ENCODE peak calls at places on chromosomes 7 and 10, in four cellular contexts. C is sigmoid colon, X is upper lobe of right lung, J is substantia nigra. Z is an unnamed sample.

GRCh38 chr10:124992462-124993344 is 50.8 kb downstream of the ZRANB1 start:
- DNase-seq in J (peak; percentile 78), C (peak; percentile 88), X (peak; percentile 66), Z (no peak)

GRCh38 chr7:375491-375821 is 85.5 kb downstream of the FOXL3 start:
- DNase-seq in J (no peak), X (peak; percentile 57), C (peak; percentile 60), Z (no peak)

GRCh38 chr10:70540089-70540788 is 61.7 kb downstream of the PALD1 start:
- DNase-seq in C (no peak), X (no peak), J (no peak), Z (no peak)

GRCh38 chr10:9825491-9826018 is 1192.1 kb upstream of the CELF2 start:
- DNase-seq in J (no peak), C (no peak), X (no peak), Z (no peak)

GRCh38 chr10:122279725-122280141 is 8.6 kb downstream of the BTBD16 start:
- DNase-seq in C (peak; percentile 58), J (peak; percentile 23), X (no peak), Z (no peak)

GRCh38 chr10:123549761-123550454 is 116.2 kb upstream of the GPR26 start:
- DNase-seq in C (no peak), J (no peak), X (no peak), Z (no peak)

GRCh38 chr7:5429857-5430611 is 6.4 kb upstream of the TNRC18 start:
- DNase-seq in X (no peak), J (no peak), C (peak; percentile 84), Z (no peak)

GRCh38 chr7:95675016-95675415 is 78.7 kb upstream of the PDK4 start:
- DNase-seq in J (no peak), X (no peak), C (no peak), Z (no peak)

GRCh38 chr10:69237528-69238159 is 17.5 kb downstream of the HKDC1 start:
- DNase-seq in C (peak; percentile 93), X (peak; percentile 91), J (peak; percentile 78), Z (peak; percentile 50)

GRCh38 chr7:36114355-36114754 is 38.7 kb upstream of the EEPD1 start:
- DNase-seq in J (no peak), C (no peak), X (no peak), Z (no peak)

GRCh38 chr10:71749396-71749795 is 23.9 kb downstream of the VSIR start:
- DNase-seq in C (no peak), J (no peak), X (no peak), Z (no peak)

GRCh38 chr10:1564791-1565190 is 172.5 kb downstream of the ADARB2 start:
- DNase-seq in X (peak; percentile 29), C (peak; percentile 22), J (no peak), Z (no peak)

GRCh38 chr10:4532467-4532866 is 293.5 kb upstream of the AKR1E2 start:
- DNase-seq in J (no peak), C (no peak), X (no peak), Z (no peak)

GRCh38 chr7:88967432-88967831 is 171.9 kb upstream of the TEX47 start:
- DNase-seq in X (no peak), C (no peak), J (no peak), Z (no peak)

GRCh38 chr10:21514808-21515580 is 10.5 kb downstream of the SKIDA1 start:
- DNase-seq in C (no peak), X (no peak), J (no peak), Z (no peak)

GRCh38 chr7:104241135-104241534 is 33.3 kb upstream of the ORC5 start:
- DNase-seq in C (no peak), J (no peak), X (no peak), Z (no peak)

GRCh38 chr7:96855139-96855538 is 145.5 kb upstream of the SEM1 start:
- DNase-seq in J (no peak), C (no peak), X (no peak), Z (no peak)

GRCh38 chr10:79321951-79322350 is 25.3 kb upstream of the PPIF start:
- DNase-seq in X (no peak), J (no peak), C (no peak), Z (no peak)
- H3K27ac ChIP-seq in X (peak overlapping the region; percentile 4), J (no peak overlapping the region), C (no peak overlapping the region), Z (no peak overlapping the region)

DNA sequence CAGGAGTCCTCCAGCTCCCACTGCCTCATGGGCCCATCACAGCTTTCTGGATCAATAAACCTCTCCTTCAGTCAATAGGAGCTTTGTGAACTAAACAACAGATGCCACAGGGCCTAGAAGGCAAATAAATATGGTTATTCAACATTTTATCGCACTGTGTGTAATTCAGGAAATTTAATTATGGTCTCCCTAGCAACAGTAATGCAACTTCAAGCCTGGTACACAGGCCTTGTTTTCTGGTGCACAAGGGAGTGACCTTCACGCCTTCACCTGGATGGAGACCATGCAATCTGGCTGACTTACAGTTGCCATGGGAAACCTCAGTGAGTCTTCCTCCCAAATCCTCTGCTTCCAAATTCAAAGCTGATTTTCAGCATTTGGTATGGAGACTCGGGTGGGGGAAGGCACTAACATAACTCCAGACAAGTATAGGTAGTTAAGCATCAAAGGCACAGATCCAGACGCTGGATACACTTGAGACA is 441.1 kb upstream of the NPVF start:
- DNase-seq in J (no peak), C (no peak), X (no peak), Z (no peak)
- H3K27ac ChIP-seq in J (no peak overlapping the region), C (no peak overlapping the region), X (peak overlapping the region; percentile 72), Z (no peak overlapping the region)

GRCh38 chr7:149027055-149027454 is 1.2 kb downstream of the PDIA4 start:
- DNase-seq in C (no peak), X (no peak), J (no peak), Z (no peak)

GRCh38 chr7:149021725-149022062 is 6.6 kb downstream of the PDIA4 start:
- DNase-seq in C (no peak), X (no peak), J (no peak), Z (no peak)

GRCh38 chr7:149023662-149024061 is 4.6 kb downstream of the PDIA4 start:
- DNase-seq in C (no peak), X (no peak), J (no peak), Z (no peak)

GRCh38 chr7:149020483-149020882 is 7.8 kb downstream of the PDIA4 start:
- DNase-seq in X (no peak), C (no peak), J (no peak), Z (no peak)

GRCh38 chr7:149022961-149023360 is 5.3 kb downstream of the PDIA4 start:
- DNase-seq in X (no peak), C (no peak), J (no peak), Z (no peak)
- H3K27ac ChIP-seq in X (no peak overlapping the region), C (no peak overlapping the region), J (no peak overlapping the region), Z (no peak overlapping the region)

GRCh38 chr10:50398823-50399222 is 147.5 kb upstream of the ASAH2 start:
- DNase-seq in X (no peak), C (no peak), J (no peak), Z (no peak)
- H3K27ac ChIP-seq in X (no peak overlapping the region), C (no peak overlapping the region), J (no peak overlapping the region), Z (no peak overlapping the region)

DNA sequence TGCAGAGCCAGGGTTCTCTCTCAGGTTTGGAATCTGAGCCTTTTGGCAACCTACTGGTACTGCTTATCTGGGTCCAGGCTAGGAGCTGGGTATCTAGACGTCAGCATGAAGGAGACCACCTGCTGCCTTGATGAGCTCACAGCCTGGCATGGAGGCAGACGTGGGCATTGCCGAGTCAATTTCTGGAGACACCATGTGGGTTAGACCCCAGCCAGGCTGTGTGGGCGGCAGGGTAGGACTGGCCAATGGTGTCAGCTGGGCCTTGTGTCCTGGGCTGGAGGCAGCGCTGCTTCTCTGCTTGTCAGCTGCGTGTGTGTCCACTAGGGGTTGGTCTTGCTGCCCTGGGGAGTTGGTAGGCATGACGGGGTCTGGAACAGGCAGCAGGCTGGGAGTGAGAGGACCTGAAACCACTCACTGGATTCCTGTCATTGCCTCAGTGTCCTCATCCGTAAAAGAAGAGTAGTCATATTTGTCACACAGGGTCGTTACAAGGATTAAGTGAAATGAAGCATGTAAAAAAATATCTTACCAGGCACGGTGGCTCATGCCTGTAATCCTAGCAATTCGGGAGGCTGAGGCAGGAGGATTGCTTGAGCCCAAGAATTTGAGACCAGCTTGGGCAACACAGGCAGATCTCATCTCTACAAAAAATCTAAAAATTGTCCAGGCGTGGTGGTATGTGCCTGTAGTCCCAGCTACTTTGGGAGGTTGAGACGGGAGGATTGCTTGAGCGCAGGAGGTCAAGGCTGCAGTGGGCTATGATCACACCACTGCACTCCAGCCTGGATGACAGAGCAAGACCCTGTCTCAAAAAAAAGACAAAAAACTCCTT is 31.7 kb upstream of the ANKRD2 start:
- DNase-seq in J (no peak), C (peak; percentile 56), X (peak; percentile 66), Z (no peak)
- H3K27ac ChIP-seq in J (peak overlapping the region; percentile 38), C (no peak overlapping the region), X (no peak overlapping the region), Z (peak overlapping the region; percentile 96)

GRCh38 chr10:32376027-32376426 is 29.1 kb upstream of the EPC1 start:
- DNase-seq in J (no peak), X (no peak), C (no peak), Z (no peak)

GRCh38 chr10:32374605-32375004 is 27.6 kb upstream of the EPC1 start:
- DNase-seq in C (no peak), X (no peak), J (no peak), Z (no peak)

GRCh38 chr10:32377458-32378370 is 30.8 kb upstream of the EPC1 start:
- DNase-seq in J (no peak), X (no peak), C (no peak), Z (no peak)

GRCh38 chr10:32378371-32379301 is 31.7 kb upstream of the EPC1 start:
- DNase-seq in J (peak; percentile 94), C (peak; percentile 98), X (peak; percentile 94), Z (peak; percentile 89)

DNA sequence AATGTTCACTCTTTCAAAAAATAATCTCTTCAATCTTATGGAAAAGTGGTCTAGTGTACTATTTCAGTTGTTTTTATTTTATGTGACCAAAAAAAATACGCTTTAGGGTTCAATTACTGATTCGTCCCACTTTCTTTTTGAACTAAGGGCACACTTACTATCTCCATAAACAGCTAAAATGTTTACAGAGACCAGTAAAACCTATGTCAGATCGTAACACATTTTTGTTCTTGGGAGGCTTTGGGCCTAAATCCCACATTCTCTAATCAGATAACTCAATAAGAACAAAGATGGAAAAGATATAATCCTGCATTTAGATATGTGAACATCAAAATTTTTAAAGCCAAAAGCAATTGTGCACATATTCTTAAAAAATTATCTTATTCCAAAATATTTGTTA is 29.8 kb upstream of the EPC1 start:
- DNase-seq in X (no peak), J (no peak), C (no peak), Z (no peak)
- H3K27ac ChIP-seq in X (peak overlapping the region; percentile 86), J (no peak overlapping the region), C (peak overlapping the region; percentile 76), Z (peak overlapping the region; percentile 92)

GRCh38 chr7:29843106-29843505 is 36.8 kb downstream of the WIPF3 start:
- DNase-seq in X (no peak), J (no peak), C (no peak), Z (no peak)
- H3K27ac ChIP-seq in X (no peak overlapping the region), J (no peak overlapping the region), C (no peak overlapping the region), Z (no peak overlapping the region)

GRCh38 chr10:74683067-74683466 is 143.3 kb upstream of the KAT6B start:
- DNase-seq in X (no peak), C (no peak), J (no peak), Z (no peak)

GRCh38 chr10:74681917-74682627 is 144.3 kb upstream of the KAT6B start:
- DNase-seq in J (no peak), X (no peak), C (no peak), Z (no peak)

GRCh38 chr10:74683621-74684114 is 142.7 kb upstream of the KAT6B start:
- DNase-seq in J (no peak), C (no peak), X (no peak), Z (no peak)

GRCh38 chr10:74690393-74690792 is 136.0 kb upstream of the KAT6B start:
- DNase-seq in X (no peak), C (no peak), J (no peak), Z (no peak)

GRCh38 chr10:74684462-74684861 is 141.9 kb upstream of the KAT6B start:
- DNase-seq in X (no peak), J (no peak), C (no peak), Z (no peak)
- H3K27ac ChIP-seq in X (no peak overlapping the region), J (no peak overlapping the region), C (no peak overlapping the region), Z (no peak overlapping the region)